ENCODE peak calls at places on chromosomes 12 and 14, in eight cellular contexts. U is tibial nerve, F is foreskin keratinocyte, K is colonic mucosa, G is lower leg skin, X is mammary epithelial cell, A is endothelial cell, N is PC-9. Z is an unnamed sample.

GRCh38 chr14:54567634-54568561 is 970 bp downstream of the SAMD4A start:
- DNase-seq in X (peak), G (peak), K (peak), U (peak), A (peak), F (peak), N (no peak), Z (peak)

GRCh38 chr12:81332054-81332453 is 254.2 kb downstream of the ACSS3 start:
- DNase-seq in N (no peak), X (no peak), G (no peak), F (no peak), K (no peak), U (no peak), A (no peak), Z (no peak)

GRCh38 chr14:38992067-38992835 is 110.8 kb downstream of the SEC23A start:
- DNase-seq in F (no peak), U (no peak), G (no peak), K (no peak), A (no peak), X (no peak), N (no peak), Z (peak)

GRCh38 chr14:86712727-86713126 is 1182.8 kb downstream of the FLRT2 start:
- DNase-seq in K (no peak), F (peak), G (no peak), N (no peak), U (no peak), X (peak), A (no peak), Z (no peak)

GRCh38 chr12:6061661-6062060 is 62.8 kb downstream of the VWF start:
- DNase-seq in K (no peak), U (no peak), A (no peak), G (no peak), N (no peak), F (no peak), X (no peak), Z (peak)

GRCh38 chr12:88111074-88111652 is 30.7 kb downstream of the CEP290 start:
- DNase-seq in G (no peak), K (no peak), X (peak), F (peak), N (no peak), A (no peak), U (no peak), Z (peak)

GRCh38 chr12:14843425-14843887 is at the start of gene ART4:
- DNase-seq in K (no peak), U (no peak), F (no peak), A (peak), X (no peak), G (no peak), N (no peak), Z (peak)

GRCh38 chr12:131119936-131120335 is 166.2 kb downstream of the ADGRD1 start:
- DNase-seq in F (no peak), K (no peak), X (no peak), N (no peak), U (peak), A (no peak), G (peak), Z (no peak)

GRCh38 chr12:92330654-92331053 is 185.0 kb upstream of the BTG1 start:
- DNase-seq in A (no peak), G (no peak), F (no peak), X (no peak), K (no peak), U (no peak), N (no peak), Z (no peak)

GRCh38 chr12:124039276-124039675 is 66.3 kb downstream of the ZNF664 start:
- DNase-seq in K (no peak), X (peak), A (no peak), F (no peak), G (no peak), U (no peak), N (no peak), Z (peak)

GRCh38 chr12:94286580-94287244 is 138.3 kb downstream of the PLXNC1 start:
- DNase-seq in U (no peak), A (no peak), N (no peak), K (peak), G (no peak), X (no peak), F (no peak), Z (no peak)

GRCh38 chr14:42113358-42114070 is 506.8 kb downstream of the LRFN5 start:
- DNase-seq in U (no peak), K (no peak), G (no peak), F (no peak), A (no peak), N (no peak), X (no peak), Z (no peak)

GRCh38 chr14:56340921-56341320 is 222.7 kb downstream of the PELI2 start:
- DNase-seq in G (no peak), F (no peak), K (no peak), X (no peak), N (no peak), U (no peak), A (no peak), Z (no peak)

GRCh38 chr12:6575648-6576047 is 7.6 kb upstream of the NOP2 start:
- DNase-seq in G (no peak), N (no peak), A (no peak), K (no peak), U (no peak), F (no peak), X (no peak), Z (no peak)

GRCh38 chr14:54186821-54187365 is 209.9 kb upstream of the CDKN3 start:
- DNase-seq in X (no peak), N (no peak), G (no peak), A (no peak), U (no peak), K (no peak), F (no peak), Z (no peak)

GRCh38 chr12:55996715-55997534 is at the start of gene SUOX:
- DNase-seq in A (peak), U (peak), K (peak), X (peak), G (peak), F (peak), N (peak), Z (peak)

GRCh38 chr12:51393676-51394545 is 2.7 kb upstream of the GALNT6 start:
- DNase-seq in K (no peak), X (peak), F (peak), G (peak), N (no peak), U (no peak), A (no peak), Z (peak)

GRCh38 chr12:9951026-9951652 is 19.0 kb upstream of the CLEC2A start:
- DNase-seq in F (no peak), A (no peak), G (no peak), N (no peak), X (no peak), K (no peak), U (no peak), Z (no peak)

GRCh38 chr14:100889641-100890040 is 13.9 kb downstream of the RTL1 start:
- DNase-seq in N (no peak), U (no peak), K (no peak), X (no peak), A (no peak), G (peak), F (no peak), Z (no peak)

GRCh38 chr14:62006116-62006737 is 244.0 kb downstream of the SNAPC1 start:
- DNase-seq in N (no peak), X (no peak), U (no peak), F (no peak), K (no peak), G (no peak), A (no peak), Z (no peak)

GRCh38 chr12:7373226-7373625 is 69.4 kb downstream of the ACSM4 start:
- DNase-seq in X (no peak), A (no peak), K (no peak), F (no peak), U (no peak), G (no peak), N (no peak), Z (no peak)

GRCh38 chr14:64531567-64531966 is 9.0 kb upstream of the HSPA2 start:
- DNase-seq in X (no peak), U (no peak), G (no peak), K (no peak), A (no peak), N (no peak), F (no peak), Z (no peak)

GRCh38 chr12:79997115-79997805 is 62.4 kb upstream of the PPP1R12A start:
- DNase-seq in X (no peak), U (no peak), A (no peak), N (no peak), F (no peak), G (no peak), K (no peak), Z (peak)

GRCh38 chr12:69097619-69098368 is 141.6 kb upstream of the CPSF6 start:
- DNase-seq in K (no peak), A (no peak), N (no peak), U (no peak), F (peak), X (peak), G (no peak), Z (peak)

GRCh38 chr12:132445884-132446471 is 44.0 kb upstream of the FBRSL1 start:
- DNase-seq in F (peak), G (no peak), N (peak), A (peak), X (no peak), U (no peak), K (no peak), Z (peak)

GRCh38 chr12:73421832-73422231 is 1115.8 kb upstream of the ATXN7L3B start:
- DNase-seq in K (no peak), F (peak), G (no peak), X (peak), N (no peak), A (no peak), U (no peak), Z (no peak)

GRCh38 chr14:70904376-70904775 is 2.9 kb upstream of the PCNX1 start:
- DNase-seq in F (no peak), N (no peak), U (no peak), K (no peak), X (no peak), G (no peak), A (no peak), Z (no peak)

GRCh38 chr12:107349008-107349747 is 255.8 kb upstream of the CRY1 start:
- DNase-seq in G (no peak), A (peak), X (peak), F (peak), K (peak), U (peak), N (peak), Z (peak)

GRCh38 chr12:89085421-89085820 is 266.9 kb downstream of the DUSP6 start:
- DNase-seq in F (no peak), G (no peak), U (no peak), N (no peak), K (no peak), X (no peak), A (no peak), Z (peak)

GRCh38 chr14:34498684-34499412 is 36.8 kb upstream of the SPTSSA start:
- DNase-seq in K (peak), X (peak), G (no peak), F (peak), U (no peak), A (no peak), N (peak), Z (peak)

GRCh38 chr12:1655225-1655788 is 26.3 kb downstream of the WNT5B start:
- DNase-seq in F (peak), G (no peak), A (no peak), N (no peak), K (peak), X (no peak), U (no peak), Z (no peak)

GRCh38 chr12:48903982-48904411 is 21.3 kb downstream of the FKBP11 start:
- DNase-seq in F (peak), U (peak), G (peak), A (peak), X (peak), K (peak), N (no peak), Z (peak)
- TF ChIP-seq CTCF in F (peak), U (peak), G (no peak), A (peak), X (peak), K (peak), N (peak), Z (peak)

DNA sequence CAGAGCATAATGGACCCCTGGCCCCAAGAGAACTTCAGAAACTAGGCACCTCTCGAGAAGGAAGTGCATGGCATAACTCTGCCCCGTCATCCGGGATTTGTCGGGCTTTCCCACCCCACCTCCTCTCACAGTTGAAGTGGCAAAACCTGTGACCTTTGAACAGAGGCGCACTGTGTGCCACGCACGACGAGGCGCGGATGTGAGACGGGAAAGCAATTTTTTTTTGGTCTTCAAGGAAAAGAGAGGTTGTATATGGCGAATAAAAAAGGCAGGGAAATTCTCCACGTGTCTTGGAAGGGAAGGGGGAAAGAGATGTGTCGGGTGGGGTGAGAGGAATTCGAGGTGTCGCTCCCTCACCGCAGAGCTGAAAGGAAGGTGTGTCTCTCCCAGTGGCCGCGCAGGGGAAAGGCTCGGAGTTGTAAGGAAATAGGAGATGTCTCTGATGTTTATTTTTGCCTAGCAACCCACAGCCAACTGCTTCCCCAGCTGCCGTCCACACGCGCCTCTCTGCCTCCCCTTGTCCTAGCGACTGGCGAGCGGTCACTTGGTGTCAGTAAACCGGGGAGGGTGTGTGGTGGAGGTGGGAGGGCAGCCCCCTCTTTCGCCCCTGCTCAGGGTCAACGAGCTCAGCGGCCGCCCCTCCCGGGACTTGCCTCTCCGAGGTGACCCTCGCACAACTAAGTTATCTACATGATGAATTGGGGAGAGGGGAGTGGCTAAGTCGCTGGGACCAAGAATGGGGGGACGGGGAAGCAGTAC is 819 bp upstream of the DYRK2 start:
- DNase-seq in K (peak), A (peak), F (peak), U (peak), N (peak), G (peak), X (peak), Z (peak)
- TF ChIP-seq CTCF in K (no peak), A (peak), F (peak), U (peak), N (peak), G (no peak), X (peak), Z (peak)

DNA sequence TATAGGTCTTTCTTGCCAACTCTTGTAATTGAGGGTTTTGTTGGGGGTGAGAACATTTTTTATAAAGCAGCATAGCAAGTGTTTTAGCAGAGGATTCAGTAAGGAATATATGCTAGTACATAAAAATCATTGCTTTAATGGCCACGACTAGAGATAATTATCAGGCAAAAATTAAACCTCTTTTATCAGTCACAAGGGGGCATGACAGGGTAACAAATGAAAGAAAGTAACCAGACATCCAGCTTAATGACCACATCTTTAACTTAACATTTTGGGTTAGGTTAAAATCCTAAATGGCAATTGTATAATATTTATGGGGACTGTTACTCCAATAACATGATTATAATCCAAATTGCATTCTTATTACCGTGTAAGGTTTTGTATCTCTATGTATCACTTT is 119.6 kb downstream of the LRRIQ1 start:
- DNase-seq in F (peak), G (no peak), K (no peak), U (no peak), N (no peak), X (no peak), A (no peak), Z (peak)
- TF ChIP-seq CTCF in F (peak), G (no peak), K (no peak), U (no peak), N (peak), X (no peak), A (peak), Z (peak)

GRCh38 chr14:96359959-96360358 is 3.2 kb downstream of the ATG2B start:
- DNase-seq in U (no peak), F (no peak), N (no peak), A (no peak), K (no peak), G (no peak), X (no peak), Z (no peak)

GRCh38 chr14:96362071-96362964 is 823 bp downstream of the ATG2B start:
- DNase-seq in F (peak), U (no peak), K (peak), X (peak), A (no peak), G (no peak), N (peak), Z (peak)

GRCh38 chr14:96364911-96365310 is 1.6 kb downstream of the GSKIP start:
- DNase-seq in F (no peak), G (no peak), X (no peak), A (no peak), N (no peak), U (no peak), K (no peak), Z (no peak)

GRCh38 chr14:96363751-96364336 is 518 bp downstream of the GSKIP start:
- DNase-seq in K (peak), U (no peak), X (peak), N (peak), F (peak), A (peak), G (peak), Z (peak)

GRCh38 chr14:96362965-96363750 is at the start of the genes ATG2B and GSKIP:
- DNase-seq in G (peak), X (peak), N (peak), A (peak), U (peak), K (peak), F (peak), Z (peak)
- TF ChIP-seq CTCF in G (no peak), X (no peak), N (no peak), A (no peak), U (no peak), K (no peak), F (no peak), Z (no peak)

GRCh38 chr14:104726600-104727451 is 2.8 kb downstream of the ADSS1 start:
- DNase-seq in K (no peak), A (peak), G (no peak), N (no peak), F (no peak), X (no peak), U (no peak), Z (no peak)
- TF ChIP-seq CTCF in K (no peak), A (no peak), G (no peak), N (no peak), F (no peak), X (no peak), U (no peak), Z (peak)

GRCh38 chr14:65835501-65835900 is 423.0 kb downstream of the FUT8 start:
- DNase-seq in G (no peak), F (no peak), K (no peak), X (no peak), N (no peak), A (no peak), U (no peak), Z (no peak)

GRCh38 chr14:65833256-65833880 is 420.8 kb downstream of the FUT8 start:
- DNase-seq in G (peak), F (no peak), X (no peak), K (no peak), U (no peak), A (no peak), N (no peak), Z (no peak)

GRCh38 chr14:65834051-65834450 is 421.5 kb downstream of the FUT8 start:
- DNase-seq in F (no peak), K (no peak), U (no peak), N (no peak), X (no peak), A (no peak), G (peak), Z (no peak)

GRCh38 chr14:65834812-65835211 is 422.3 kb downstream of the FUT8 start:
- DNase-seq in U (no peak), K (no peak), N (no peak), F (no peak), G (no peak), X (no peak), A (no peak), Z (no peak)

DNA sequence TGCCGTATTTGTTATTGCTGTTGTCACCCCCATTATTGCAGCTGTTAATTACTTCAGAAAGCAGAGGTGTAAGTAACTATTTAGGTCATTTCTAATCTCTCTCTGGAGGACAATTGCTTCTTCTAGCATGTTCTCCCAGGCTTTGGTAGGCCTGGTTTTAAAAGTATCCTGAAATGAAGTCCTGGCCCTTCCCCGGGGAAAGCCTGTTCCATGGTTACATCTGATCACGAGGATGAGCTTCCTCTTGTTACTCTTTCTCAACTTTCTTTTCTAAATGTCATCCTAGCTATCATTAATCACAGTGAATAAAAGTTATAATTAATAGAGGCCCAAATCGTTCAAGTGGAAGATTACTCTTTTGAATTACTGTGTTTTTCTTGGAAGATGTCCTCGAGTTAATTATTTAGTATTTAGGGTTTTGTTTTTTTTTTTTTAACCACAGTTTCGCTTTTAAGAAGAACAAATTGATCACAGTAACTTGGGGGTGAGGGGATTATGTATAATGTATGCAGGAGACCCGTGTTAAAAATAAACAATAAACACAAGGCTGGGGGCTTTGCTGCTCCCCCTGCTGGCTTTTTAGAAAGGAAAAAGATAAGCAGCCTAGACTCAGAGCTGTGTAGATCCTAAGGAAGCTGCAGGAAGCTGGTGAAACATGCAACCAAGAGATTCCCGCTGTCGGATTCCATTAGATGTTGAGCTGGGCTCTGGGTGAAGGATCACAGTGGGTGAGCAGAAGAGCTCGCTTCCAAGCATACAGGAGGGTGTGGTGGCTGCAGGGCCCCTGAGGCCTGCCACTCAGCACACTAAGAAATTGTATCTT is 420.1 kb downstream of the FUT8 start:
- DNase-seq in K (no peak), N (no peak), A (peak), F (no peak), X (no peak), U (no peak), G (peak), Z (peak)
- TF ChIP-seq CTCF in K (no peak), N (no peak), A (peak), F (peak), X (peak), U (no peak), G (no peak), Z (peak)

GRCh38 chr12:76158518-76159321 is 74.2 kb upstream of the NAP1L1 start:
- DNase-seq in X (peak), G (peak), K (peak), A (peak), U (no peak), F (peak), N (no peak), Z (peak)
- TF ChIP-seq CTCF in X (peak), G (no peak), K (peak), A (peak), U (peak), F (peak), N (peak), Z (peak)